ENCODE peak calls at places on chromosome 3, in four cellular contexts. K is IMR-90, J is endodermal cell, P is neuronal stem cell. M is an unnamed sample. For H3K4me1, the result is how much of the 10 kb centered on the place peaks cover.

GRCh38 chr3:22898558-22898957 is 304.6 kb upstream of the UBE2E2 start:
- DNase-seq in K (no peak), P (no peak), J (no peak), M (no peak)

GRCh38 chr3:192812736-192813383 is 85.5 kb upstream of the FGF12 start:
- DNase-seq in J (peak), K (peak), P (peak), M (peak)

GRCh38 chr3:42505203-42505848 is 2.9 kb downstream of the VIPR1 start:
- DNase-seq in P (no peak), K (no peak), J (peak), M (no peak)

GRCh38 chr3:105414841-105415240 is 48.1 kb downstream of the ALCAM start:
- DNase-seq in P (no peak), J (no peak), K (peak), M (no peak)

GRCh38 chr3:40179016-40179415 is 130.5 kb upstream of the EIF1B start:
- DNase-seq in J (peak), P (peak), K (peak), M (peak)

GRCh38 chr3:143885803-143886427 is 37.6 kb upstream of the SLC9A9 start:
- DNase-seq in P (no peak), K (peak), J (peak), M (peak)

GRCh38 chr3:35772364-35773009 is 133.2 kb downstream of the ARPP21 start:
- DNase-seq in J (no peak), K (no peak), P (no peak), M (no peak)

GRCh38 chr3:189276481-189277190 is 104.9 kb downstream of the TPRG1 start:
- DNase-seq in K (peak), J (no peak), P (no peak), M (peak)

GRCh38 chr3:179348325-179349013 is 960 bp downstream of the MFN1 start:
- DNase-seq in K (no peak), P (no peak), J (no peak), M (peak)

GRCh38 chr3:122268257-122269024 is 56.6 kb upstream of the CSTA start:
- DNase-seq in K (no peak), P (no peak), J (no peak), M (no peak)

GRCh38 chr3:145942052-145942451 is 218.9 kb downstream of the PLOD2 start:
- DNase-seq in K (no peak), P (no peak), J (no peak), M (no peak)

GRCh38 chr3:12449889-12450682 is 34.2 kb upstream of the TSEN2 start:
- DNase-seq in J (no peak), K (no peak), P (no peak), M (no peak)

GRCh38 chr3:23590424-23590823 is 215.3 kb upstream of the UBE2E1 start:
- DNase-seq in J (no peak), K (no peak), P (no peak), M (no peak)

DNA sequence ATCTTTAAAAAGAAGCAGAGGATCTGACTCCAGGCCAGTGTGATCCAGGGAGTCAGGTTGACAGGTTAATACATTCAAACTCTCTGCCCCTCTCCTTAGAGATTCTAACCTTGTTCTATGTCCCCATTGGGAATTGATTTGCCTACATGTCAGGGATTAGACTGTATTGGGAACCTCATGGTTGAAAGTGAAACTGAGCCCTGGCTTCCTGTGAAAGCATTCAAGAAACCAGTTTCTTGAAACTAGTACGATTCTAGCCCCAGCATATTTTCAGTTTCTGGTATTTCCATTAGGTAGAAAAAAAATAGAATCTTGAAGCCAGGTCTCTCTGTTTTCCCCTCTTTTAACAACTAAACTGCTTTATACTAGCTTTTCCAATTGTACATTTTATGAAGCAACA is 140.4 kb upstream of the ABI3BP start:
- DNase-seq in K (no peak), P (no peak), J (no peak), M (no peak)
- H3K4me3 ChIP-seq in K (no peak), P (no peak), J (no peak), M (no peak)

DNA sequence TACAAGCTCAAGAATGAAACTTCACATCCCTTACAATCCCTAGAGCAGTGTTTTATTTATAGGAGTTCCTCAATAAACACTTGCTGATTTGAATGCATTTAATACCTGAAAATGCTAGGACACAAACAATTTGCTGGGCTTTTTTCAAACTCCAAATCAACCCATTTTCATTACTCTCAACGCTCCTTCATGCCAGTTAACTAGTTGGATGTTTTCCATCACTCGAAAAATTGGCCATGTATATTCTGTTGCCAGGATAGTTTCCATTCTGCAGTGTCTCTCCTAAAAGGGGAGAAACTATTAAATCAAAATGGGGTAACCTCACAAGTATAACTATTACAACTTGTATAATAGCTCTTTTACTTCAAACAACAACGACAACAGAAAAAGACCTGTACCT is 1.2 kb downstream of the GBE1 start:
- DNase-seq in K (no peak), J (no peak), P (no peak), M (peak)
- H3K9ac ChIP-seq in K (peak), J (no peak), P (no peak), M (peak)

DNA sequence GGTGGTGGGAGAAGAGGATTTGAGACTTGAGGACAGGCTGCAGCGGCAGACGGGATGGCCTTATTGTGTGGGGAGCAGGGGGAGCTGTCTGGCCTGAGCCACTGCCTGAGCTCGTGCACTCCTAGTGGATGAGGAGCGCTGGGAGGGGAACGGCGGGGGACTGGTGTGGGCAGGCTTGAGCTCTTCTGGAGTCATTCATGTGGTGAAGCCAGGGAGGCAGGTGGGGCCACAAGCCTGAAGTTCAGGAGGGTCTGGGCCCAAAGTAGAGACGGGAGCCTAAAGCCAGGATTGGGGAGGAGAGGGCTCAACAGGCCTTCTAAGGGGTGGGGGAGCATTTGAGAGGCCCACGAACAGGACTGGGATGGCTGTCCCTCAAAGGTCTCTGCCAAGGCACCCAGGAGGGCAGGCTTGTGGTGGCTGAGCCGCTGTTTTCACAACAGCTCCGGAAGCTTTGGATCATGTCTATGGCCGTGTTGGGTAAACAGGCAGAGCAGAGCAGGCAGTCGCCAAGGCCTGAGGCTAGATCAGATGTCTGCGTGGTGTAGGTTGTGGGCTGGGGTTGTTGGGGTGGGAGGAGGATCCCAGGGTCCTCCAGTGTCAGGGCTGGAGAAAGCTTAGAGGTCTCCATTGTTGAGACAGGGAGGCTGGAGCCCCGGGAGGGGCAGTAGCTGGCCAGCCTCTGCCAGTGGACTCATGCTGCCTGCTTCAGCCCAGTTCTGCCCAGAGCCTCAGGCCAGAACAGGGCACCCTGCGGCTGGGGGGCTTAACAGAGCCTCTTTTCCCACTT is 8.2 kb downstream of the PRKCD start:
- DNase-seq in K (no peak), P (no peak), J (peak), M (no peak)
- H3K4me1 ChIP-seq in K (under half), P (under half), J (under half), M (under half)

GRCh38 chr3:69866988-69867720 is 127.9 kb downstream of the MITF start:
- DNase-seq in J (no peak), K (peak), P (no peak), M (peak)
- H3K4me3 ChIP-seq in J (no peak), K (peak), P (no peak), M (no peak)

DNA sequence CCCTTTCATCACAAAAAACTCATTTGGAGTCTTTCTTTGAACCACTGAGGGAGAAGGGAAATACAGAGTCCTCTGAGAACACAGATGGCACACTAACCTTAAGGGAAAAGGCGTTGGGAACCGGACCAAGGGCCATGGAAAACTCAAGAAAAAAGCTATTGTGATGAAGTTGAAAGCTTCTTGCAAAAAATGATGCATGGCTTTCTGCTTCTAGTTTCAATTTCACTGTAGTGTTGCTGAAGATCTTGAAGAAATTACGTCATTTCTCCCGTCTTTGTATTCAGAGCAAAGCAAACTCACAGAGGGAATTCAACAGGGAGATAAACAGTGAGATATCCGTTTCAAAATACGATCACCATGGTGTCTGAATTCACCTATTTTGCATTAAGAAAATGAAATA is 642.3 kb upstream of the ADAMTS9 start:
- DNase-seq in P (no peak), J (no peak), K (peak), M (peak)
- H3K9ac ChIP-seq in P (no peak), J (no peak), K (no peak), M (peak)

GRCh38 chr3:100158877-100159563 is 44.7 kb upstream of the FILIP1L start:
- DNase-seq in P (no peak), K (no peak), J (no peak), M (peak)

GRCh38 chr3:100163787-100164186 is 49.5 kb upstream of the FILIP1L start:
- DNase-seq in K (no peak), P (no peak), J (no peak), M (no peak)

GRCh38 chr3:100159564-100160153 is 45.4 kb upstream of the FILIP1L start:
- DNase-seq in K (peak), J (no peak), P (no peak), M (peak)

GRCh38 chr3:100157617-100158016 is 43.3 kb upstream of the FILIP1L start:
- DNase-seq in J (no peak), K (no peak), P (no peak), M (no peak)

GRCh38 chr3:100160516-100160915 is 46.2 kb upstream of the FILIP1L start:
- DNase-seq in P (no peak), K (no peak), J (no peak), M (no peak)
- H3K4me1 ChIP-seq in P (under half), K (under half), J (under half), M (under half)

GRCh38 chr3:126955004-126955790 is 27.7 kb upstream of the PLXNA1 start:
- DNase-seq in J (no peak), P (no peak), K (no peak), M (no peak)
- H3K4me3 ChIP-seq in J (no peak), P (no peak), K (no peak), M (no peak)